ENCODE peak calls at places on chromosome 22, in five cellular contexts. L is spleen, A is tibial nerve, X is thyroid gland, U is right lobe of liver. S is an unnamed sample. For H3K36me3 and H3K4me1, the result is how much of the 10 kb centered on the place peaks cover.

GRCh38 chr22:39995346-39996252 is 845 bp downstream of the FAM83F start:
- DNase-seq in U (no peak), L (no peak), X (peak), A (no peak), S (no peak)

GRCh38 chr22:44622147-44622427 is 79.9 kb upstream of the PRR5 start:
- DNase-seq in X (no peak), A (no peak), U (no peak), L (peak), S (no peak)

GRCh38 chr22:32444068-32444467 is 20.2 kb downstream of the BPIFC start:
- DNase-seq in L (no peak), A (no peak), X (no peak), U (peak), S (no peak)

GRCh38 chr22:30214703-30215405 is 31.7 kb downstream of the LIF start:
- DNase-seq in U (no peak), A (no peak), X (peak), L (peak), S (no peak)

GRCh38 chr22:35170716-35171697 is 86.3 kb upstream of the HMGXB4 start:
- DNase-seq in A (no peak), X (no peak), U (no peak), L (no peak), S (no peak)

GRCh38 chr22:37546436-37547248 is 13.6 kb upstream of the CDC42EP1 start:
- DNase-seq in L (no peak), X (peak), A (no peak), U (peak), S (peak)

GRCh38 chr22:17243524-17243923 is 24.3 kb upstream of the ADA2 start:
- DNase-seq in U (no peak), L (peak), X (no peak), A (no peak), S (peak)

GRCh38 chr22:33726294-33726711 is 194.0 kb downstream of the LARGE1 start:
- DNase-seq in L (no peak), U (no peak), X (no peak), A (no peak), S (no peak)

GRCh38 chr22:17700778-17701177 is 62.2 kb downstream of the BCL2L13 start:
- DNase-seq in A (no peak), L (no peak), X (no peak), U (no peak), S (no peak)

GRCh38 chr22:38927033-38927789 is 30.2 kb upstream of the APOBEC3A start:
- DNase-seq in A (peak), X (peak), U (peak), L (peak), S (peak)

GRCh38 chr22:43706558-43707328 is 105.4 kb downstream of the EFCAB6 start:
- DNase-seq in L (no peak), U (no peak), A (no peak), X (no peak), S (no peak)

GRCh38 chr22:44683237-44683636 is 18.8 kb upstream of the PRR5 start:
- DNase-seq in A (no peak), X (no peak), L (no peak), U (no peak), S (no peak)

GRCh38 chr22:39937881-39938280 is 22.3 kb upstream of the TMA7B start:
- DNase-seq in L (no peak), A (no peak), X (no peak), U (no peak), S (no peak)

GRCh38 chr22:29310863-29311339 is 4.5 kb downstream of the GAS2L1 start:
- DNase-seq in X (peak), U (peak), A (peak), L (peak), S (peak)

GRCh38 chr22:32378703-32379272 is 21.1 kb downstream of the RFPL3 start:
- DNase-seq in X (peak), A (no peak), L (no peak), U (no peak), S (no peak)

GRCh38 chr22:33717694-33718396 is 202.4 kb downstream of the LARGE1 start:
- DNase-seq in A (no peak), X (no peak), L (no peak), U (no peak), S (no peak)

GRCh38 chr22:28282346-28282745 is 363.3 kb upstream of the PITPNB start:
- DNase-seq in U (no peak), X (no peak), A (no peak), L (no peak), S (no peak)

GRCh38 chr22:27573280-27573711 is 228.3 kb downstream of the MN1 start:
- DNase-seq in X (no peak), L (peak), U (no peak), A (no peak), S (no peak)

GRCh38 chr22:29037340-29037932 is 24.2 kb downstream of the C22orf31 start:
- DNase-seq in L (no peak), A (no peak), X (no peak), U (no peak), S (no peak)

GRCh38 chr22:27667121-27667843 is 134.3 kb downstream of the MN1 start:
- DNase-seq in X (no peak), A (no peak), U (no peak), L (peak), S (no peak)

GRCh38 chr22:33112606-33113005 is 54.4 kb upstream of the SYN3 start:
- DNase-seq in A (no peak), U (no peak), X (no peak), L (no peak), S (no peak)

GRCh38 chr22:40006641-40007040 is 11.9 kb downstream of the FAM83F start:
- DNase-seq in A (no peak), L (peak), X (peak), U (no peak), S (no peak)

GRCh38 chr22:37913233-37913721 is 7.2 kb downstream of the MICALL1 start:
- DNase-seq in L (no peak), U (no peak), A (no peak), X (no peak), S (no peak)

GRCh38 chr22:39175127-39176066 is 22.9 kb upstream of the CBX7 start:
- DNase-seq in A (no peak), U (no peak), X (no peak), L (peak), S (no peak)

GRCh38 chr22:37674951-37675929 is at the start of gene LGALS1:
- DNase-seq in U (peak), L (peak), A (peak), X (peak), S (peak)

GRCh38 chr22:39814899-39815298 is 78.7 kb downstream of the ENTHD1 start:
- DNase-seq in X (no peak), A (no peak), U (no peak), L (no peak), S (no peak)

GRCh38 chr22:48884292-48884691 is 943.4 kb downstream of the BRD1 start:
- DNase-seq in U (no peak), X (no peak), A (no peak), L (peak), S (peak)

GRCh38 chr22:39017596-39018365 is 3.1 kb upstream of the APOBEC3D start:
- DNase-seq in A (no peak), L (no peak), X (no peak), U (no peak), S (no peak)

GRCh38 chr22:33656808-33657628 is 263.3 kb downstream of the LARGE1 start:
- DNase-seq in A (no peak), U (no peak), L (no peak), X (no peak), S (no peak)

GRCh38 chr22:48702573-48703264 is 1125.0 kb downstream of the BRD1 start:
- DNase-seq in A (peak), X (no peak), L (peak), U (peak), S (peak)

GRCh38 chr22:24730864-24731263 is 43.7 kb downstream of the PIWIL3 start:
- DNase-seq in U (no peak), L (no peak), A (no peak), X (no peak), S (no peak)

GRCh38 chr22:50305658-50306566 is 1.5 kb downstream of the PLXNB2 start:
- DNase-seq in U (peak), L (no peak), A (peak), X (peak), S (peak)

GRCh38 chr22:44594951-44595350 is 96.9 kb upstream of the RTL6 start:
- DNase-seq in A (no peak), U (no peak), X (no peak), L (no peak), S (no peak)

GRCh38 chr22:16959345-16959930 is 48.6 kb downstream of the GAB4 start:
- DNase-seq in X (peak), L (no peak), A (no peak), U (no peak), S (no peak)

GRCh38 chr22:39219071-39220050 is 25.4 kb downstream of the PDGFB start:
- DNase-seq in L (peak), A (no peak), X (no peak), U (peak), S (peak)

DNA sequence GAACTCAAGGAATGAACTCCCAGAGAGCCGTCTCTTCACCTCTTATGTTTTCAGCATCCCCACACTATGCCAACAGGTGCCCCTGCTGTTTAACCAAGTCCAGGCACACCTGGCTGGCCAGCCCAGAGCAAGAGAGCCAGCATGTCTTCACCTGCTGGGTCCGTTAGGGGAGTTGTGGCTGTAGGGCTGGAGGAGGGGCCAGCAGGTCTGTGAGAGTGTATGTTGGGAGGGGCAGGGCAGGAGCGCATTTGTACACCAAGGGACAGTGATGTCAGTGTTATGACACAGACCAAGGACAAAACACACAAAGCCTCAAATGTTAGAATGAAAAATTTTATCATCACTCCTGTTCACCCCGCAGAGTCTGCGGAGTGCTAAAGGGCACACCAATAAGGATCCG is 5.8 kb downstream of the PATZ1 start:
- DNase-seq in U (no peak), A (no peak), X (peak), L (no peak), S (no peak)
- H3K36me3 ChIP-seq in U (under half), A (under half), X (under half), L (half or more), S (half or more)

GRCh38 chr22:47484960-47485571 is 722.6 kb downstream of the TBC1D22A start:
- DNase-seq in A (no peak), U (no peak), L (no peak), X (peak), S (no peak)
- TF ChIP-seq CTCF in A (no peak), U (no peak), L (no peak), X (no peak), S (no peak)

GRCh38 chr22:45914309-45914708 is 62.7 kb downstream of the WNT7B start:
- DNase-seq in U (no peak), A (no peak), L (no peak), X (no peak), S (no peak)
- H3K4me1 ChIP-seq in U (under half), A (under half), L (under half), X (under half), S (under half)

GRCh38 chr22:42160251-42160650 is 29.6 kb upstream of the CYP2D6 start:
- DNase-seq in A (no peak), L (no peak), U (no peak), X (no peak), S (no peak)
- H3K36me3 ChIP-seq in A (under half), L (under half), U (under half), X (under half), S (under half)

GRCh38 chr22:22935546-22936157 is 48.0 kb downstream of the IGLL5 start:
- DNase-seq in X (no peak), U (no peak), L (peak), A (no peak), S (peak)
- TF ChIP-seq CTCF in X (no peak), U (no peak), L (peak), A (no peak), S (no peak)

GRCh38 chr22:22161924-22162851 is 82.4 kb upstream of the VPREB1 start:
- DNase-seq in L (peak), X (no peak), U (no peak), A (no peak), S (no peak)
- H3K4me1 ChIP-seq in L (half or more), X (under half), U (under half), A (under half), S (under half)

DNA sequence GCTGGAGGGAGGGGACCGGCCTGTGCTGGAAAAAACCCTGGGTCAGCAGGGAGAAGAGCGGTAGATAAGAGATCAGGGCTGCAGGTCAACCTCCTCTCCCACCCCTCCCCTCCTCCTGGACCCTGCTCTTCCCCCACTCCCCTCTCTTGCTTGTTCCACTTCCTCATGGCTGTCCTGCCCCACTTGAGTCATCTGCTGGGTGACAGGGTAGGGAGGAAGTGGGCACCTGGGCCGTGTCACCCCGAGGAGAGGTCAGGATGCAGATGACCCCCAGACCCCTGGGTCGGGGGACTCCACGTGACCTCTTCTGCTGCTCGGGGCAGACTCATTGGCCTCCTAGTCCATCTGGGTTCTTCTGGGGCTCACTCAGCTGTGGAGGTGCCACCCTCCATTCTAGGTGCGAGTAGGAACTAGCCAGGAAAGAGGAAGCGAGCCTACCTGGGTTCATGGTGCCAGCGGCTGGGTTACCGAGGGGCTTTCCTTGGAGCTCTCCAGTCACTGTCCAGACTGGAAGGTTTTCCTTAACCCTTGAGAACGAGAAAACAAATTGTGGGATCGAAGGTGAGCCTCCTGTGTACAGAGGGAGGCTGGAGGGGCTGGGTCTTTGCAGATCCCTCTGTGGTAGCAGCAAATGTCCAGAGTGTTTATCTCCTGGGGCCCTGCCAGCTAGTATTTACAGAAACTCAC is 6.5 kb downstream of the APOL2 start:
- DNase-seq in L (no peak), U (no peak), X (no peak), A (no peak), S (no peak)
- H3K36me3 ChIP-seq in L (half or more), U (under half), X (under half), A (under half), S (half or more)

DNA sequence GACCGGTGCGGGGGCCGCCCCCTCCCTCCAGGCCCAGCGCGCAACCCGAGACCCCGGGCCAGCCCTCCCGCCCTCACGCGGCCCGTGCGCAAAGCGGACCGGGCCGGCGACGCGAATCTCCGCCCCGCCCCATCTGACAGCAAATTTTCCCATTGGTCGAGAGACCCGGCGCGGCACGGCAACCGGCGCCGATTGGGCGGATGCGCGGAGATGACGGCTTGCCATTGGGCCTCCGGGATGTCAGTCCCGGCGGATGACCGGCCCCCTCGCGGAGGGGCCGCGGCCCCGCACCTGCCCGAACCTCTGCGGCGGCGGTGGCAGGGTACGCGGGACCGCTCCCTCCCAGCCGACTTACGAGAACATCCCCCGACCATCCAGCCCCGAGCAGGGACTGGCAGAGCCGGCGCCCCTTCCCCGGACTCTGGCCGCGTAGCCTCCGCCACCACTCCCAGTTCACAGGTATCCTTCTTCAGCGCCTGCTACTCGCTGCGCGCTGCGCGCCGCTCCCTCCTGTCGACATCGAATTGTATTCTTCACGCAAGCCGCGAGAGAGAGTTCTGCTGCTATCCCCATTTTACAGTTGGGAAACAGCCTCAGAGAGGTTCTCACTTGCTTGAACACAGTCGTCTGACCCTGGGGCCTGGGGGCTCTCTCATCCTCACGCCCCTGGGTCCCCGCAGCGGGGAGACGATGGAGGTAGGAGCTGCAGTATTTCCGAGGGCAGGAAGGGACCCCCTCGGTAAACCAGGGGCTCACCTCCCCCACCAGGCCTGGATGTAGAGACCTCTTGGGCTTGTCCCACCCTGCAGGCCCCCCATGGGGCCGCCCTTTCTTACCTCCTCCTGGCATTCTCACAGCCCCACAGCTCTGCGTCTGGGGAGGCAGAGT is at the start of gene ARVCF:
- DNase-seq in X (peak), L (peak), A (peak), U (peak), S (peak)
- TF ChIP-seq CTCF in X (no peak), L (peak), A (no peak), U (peak), S (peak)